ENCODE peak calls at places on chromosome 13, in five cellular contexts. One of them, this sample, is unnamed.

GRCh38 chr13:102680842-102681725 is 13.8 kb downstream of the METTL21C start:
- DNase-seq in PC-9: no peak
- DNase-seq in keratinocyte: no peak
- DNase-seq in mammary epithelial cell: no peak
- DNase-seq in neural progenitor cell: no peak
- DNase-seq in this sample: no peak

GRCh38 chr13:50236898-50237318 is 221.7 kb downstream of the KCNRG start:
- DNase-seq in PC-9: no peak
- DNase-seq in keratinocyte: no peak
- DNase-seq in mammary epithelial cell: no peak
- DNase-seq in neural progenitor cell: no peak
- DNase-seq in this sample: peak; percentile 13

GRCh38 chr13:93151277-93151676 is 75.3 kb upstream of the GPC6 start:
- DNase-seq in PC-9: no peak
- DNase-seq in keratinocyte: peak; percentile 0
- DNase-seq in mammary epithelial cell: peak; percentile 87
- DNase-seq in neural progenitor cell: no peak
- DNase-seq in this sample: peak; percentile 5

GRCh38 chr13:51832471-51833152 is 12.4 kb downstream of the TMEM272 start:
- DNase-seq in PC-9: peak; percentile 7
- DNase-seq in keratinocyte: no peak
- DNase-seq in mammary epithelial cell: no peak
- DNase-seq in neural progenitor cell: peak; percentile 48
- DNase-seq in this sample: peak; percentile 86

GRCh38 chr13:44313674-44314073 is 60.0 kb upstream of the SERP2 start:
- DNase-seq in PC-9: peak; percentile 9
- DNase-seq in keratinocyte: no peak
- DNase-seq in mammary epithelial cell: peak; percentile 94
- DNase-seq in neural progenitor cell: no peak
- DNase-seq in this sample: peak; percentile 81

GRCh38 chr13:95915102-95915501 is 138.1 kb downstream of the UGGT2 start:
- DNase-seq in PC-9: no peak
- DNase-seq in keratinocyte: no peak
- DNase-seq in mammary epithelial cell: no peak
- DNase-seq in neural progenitor cell: no peak
- DNase-seq in this sample: no peak

GRCh38 chr13:113064534-113065405 is 40.8 kb upstream of the F7 start:
- DNase-seq in PC-9: peak; percentile 78
- DNase-seq in keratinocyte: no peak
- DNase-seq in mammary epithelial cell: peak; percentile 8
- DNase-seq in neural progenitor cell: no peak
- DNase-seq in this sample: peak; percentile 99

GRCh38 chr13:112897603-112897955 is 71.4 kb upstream of the MCF2L start:
- DNase-seq in PC-9: no peak
- DNase-seq in keratinocyte: no peak
- DNase-seq in mammary epithelial cell: no peak
- DNase-seq in neural progenitor cell: no peak
- DNase-seq in this sample: peak; percentile 76

GRCh38 chr13:31890946-31891345 is 140.6 kb upstream of the FRY start:
- DNase-seq in PC-9: no peak
- DNase-seq in keratinocyte: no peak
- DNase-seq in mammary epithelial cell: no peak
- DNase-seq in neural progenitor cell: no peak
- DNase-seq in this sample: no peak

GRCh38 chr13:112740502-112741131 is 50.8 kb downstream of the ATP11A start:
- DNase-seq in PC-9: no peak
- DNase-seq in keratinocyte: no peak
- DNase-seq in mammary epithelial cell: no peak
- DNase-seq in neural progenitor cell: no peak
- DNase-seq in this sample: peak; percentile 95

GRCh38 chr13:112182251-112182650 is 115.3 kb downstream of the SOX1 start:
- DNase-seq in PC-9: no peak
- DNase-seq in keratinocyte: no peak
- DNase-seq in mammary epithelial cell: no peak
- DNase-seq in neural progenitor cell: no peak
- DNase-seq in this sample: no peak

GRCh38 chr13:71879945-71880344 is 12.9 kb upstream of the DACH1 start:
- DNase-seq in PC-9: no peak
- DNase-seq in keratinocyte: no peak
- DNase-seq in mammary epithelial cell: no peak
- DNase-seq in neural progenitor cell: no peak
- DNase-seq in this sample: no peak
- H2AFZ ChIP-seq in PC-9: no peak overlapping the region
- H2AFZ ChIP-seq in keratinocyte: no peak overlapping the region
- H2AFZ ChIP-seq in mammary epithelial cell: no peak overlapping the region
- H2AFZ ChIP-seq in neural progenitor cell: no peak overlapping the region
- H2AFZ ChIP-seq in this sample: no peak overlapping the region

DNA sequence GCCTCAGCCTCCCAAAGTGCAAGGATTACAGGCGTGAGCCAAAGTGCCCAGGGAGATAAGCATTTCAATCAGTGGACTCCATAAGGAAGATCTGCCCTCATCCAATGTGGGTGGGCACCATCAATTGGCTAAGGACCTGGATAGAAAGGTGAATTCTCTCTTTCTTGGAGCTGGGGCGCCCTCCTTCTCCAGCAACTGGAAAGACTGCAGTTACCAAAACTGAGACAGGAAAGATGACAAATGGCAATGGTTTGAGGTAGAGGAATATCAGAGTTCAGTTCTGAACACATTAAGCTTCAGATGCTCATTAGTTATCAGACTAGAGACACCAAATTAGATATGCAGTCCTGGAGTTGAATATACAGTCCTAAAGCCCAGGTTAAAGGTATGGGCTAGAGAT is 10.5 kb upstream of the ELF1 start:
- DNase-seq in PC-9: no peak
- DNase-seq in keratinocyte: no peak
- DNase-seq in mammary epithelial cell: no peak
- DNase-seq in neural progenitor cell: peak; percentile 25
- DNase-seq in this sample: no peak
- TF ChIP-seq CTCF in PC-9: no peak
- TF ChIP-seq CTCF in keratinocyte: peak; percentile 37
- TF ChIP-seq CTCF in mammary epithelial cell: peak; percentile 17
- TF ChIP-seq CTCF in neural progenitor cell: peak; percentile 49
- TF ChIP-seq CTCF in this sample: no peak

DNA sequence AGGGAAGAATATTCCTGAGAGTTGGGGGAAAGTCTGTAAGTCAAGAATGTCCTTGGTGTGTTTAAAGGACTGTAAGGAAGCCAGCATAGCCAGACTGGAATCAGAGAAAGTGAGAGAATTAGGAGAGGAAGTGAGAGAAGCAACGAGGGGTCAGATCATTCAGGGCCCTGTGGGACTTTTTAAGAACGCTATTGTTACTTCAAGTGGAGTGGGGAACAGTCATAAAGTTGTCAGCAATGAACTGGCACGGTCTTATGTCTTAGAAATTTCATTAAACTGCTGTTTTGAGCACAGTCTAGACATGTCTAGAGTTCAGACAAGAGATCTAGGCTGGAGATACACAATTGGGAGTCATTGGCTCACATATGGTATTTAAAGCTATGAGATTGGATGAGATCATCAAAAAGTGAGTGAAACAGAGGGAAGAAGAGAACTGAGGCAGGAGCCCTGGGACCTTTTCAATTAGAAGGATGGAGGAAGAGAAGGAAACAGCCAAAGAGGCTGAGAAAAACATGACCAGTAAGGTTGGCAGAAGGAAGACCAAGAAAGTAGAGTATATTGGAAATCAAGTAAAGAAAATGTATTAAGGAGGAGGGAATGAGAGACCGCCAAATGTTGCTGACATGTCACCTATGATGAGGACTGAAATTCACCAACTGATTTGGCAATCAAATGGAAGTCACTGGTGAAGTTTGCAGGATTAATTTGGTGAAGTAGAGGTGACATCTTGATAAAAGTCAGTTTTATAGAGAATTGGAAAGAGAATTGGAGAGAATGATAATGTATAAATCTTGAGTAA is 263.5 kb downstream of the GPC5 start:
- DNase-seq in PC-9: no peak
- DNase-seq in keratinocyte: no peak
- DNase-seq in mammary epithelial cell: no peak
- DNase-seq in neural progenitor cell: no peak
- DNase-seq in this sample: peak; percentile 17
- H2AFZ ChIP-seq in PC-9: no peak overlapping the region
- H2AFZ ChIP-seq in keratinocyte: no peak overlapping the region
- H2AFZ ChIP-seq in mammary epithelial cell: no peak overlapping the region
- H2AFZ ChIP-seq in neural progenitor cell: no peak overlapping the region
- H2AFZ ChIP-seq in this sample: no peak overlapping the region

GRCh38 chr13:30194906-30195305 is 112.4 kb downstream of the KATNAL1 start:
- DNase-seq in PC-9: no peak
- DNase-seq in keratinocyte: no peak
- DNase-seq in mammary epithelial cell: no peak
- DNase-seq in neural progenitor cell: no peak
- DNase-seq in this sample: no peak
- TF ChIP-seq CTCF in PC-9: no peak
- TF ChIP-seq CTCF in keratinocyte: no peak
- TF ChIP-seq CTCF in mammary epithelial cell: no peak
- TF ChIP-seq CTCF in neural progenitor cell: no peak
- TF ChIP-seq CTCF in this sample: no peak

This sample was measured in osteoblast.